ENCODE peak calls at places on chromosome 4, in five cellular contexts. One of them, this sample, is unnamed.

GRCh38 chr4:2361366-2362285 is 56.8 kb downstream of the ZFYVE28 start:
- DNase-seq in cardiac fibroblast: no peak
- DNase-seq in activated CD8-positive, alpha-beta T cell treated with anti-CD3 and anti-CD28 coated beads, Interleukin-2, amount 10 ng/mL, durations not matched to agents 7 days and 5 days: no peak
- DNase-seq in stimulated activated CD4-positive, alpha-beta T cell treated with anti-CD3 and anti-CD28 coated beads, Interleukin-2, amount 100 ng/mL, for 48 hours: no peak
- DNase-seq in activated CD8-positive, alpha-beta memory T cell treated with anti-CD3 and anti-CD28 coated beads for 1 hour: no peak
- DNase-seq in this sample: no peak

GRCh38 chr4:23789765-23790164 is 100.1 kb downstream of the PPARGC1A start:
- DNase-seq in activated CD8-positive, alpha-beta T cell treated with anti-CD3 and anti-CD28 coated beads, Interleukin-2, amount 10 ng/mL, durations not matched to agents 7 days and 5 days: no peak
- DNase-seq in stimulated activated CD4-positive, alpha-beta T cell treated with anti-CD3 and anti-CD28 coated beads, Interleukin-2, amount 100 ng/mL, for 48 hours: no peak
- DNase-seq in activated CD8-positive, alpha-beta memory T cell treated with anti-CD3 and anti-CD28 coated beads for 1 hour: no peak
- DNase-seq in cardiac fibroblast: peak
- DNase-seq in this sample: no peak

GRCh38 chr4:19030048-19030447 is 1008.5 kb upstream of the LCORL start:
- DNase-seq in activated CD8-positive, alpha-beta T cell treated with anti-CD3 and anti-CD28 coated beads, Interleukin-2, amount 10 ng/mL, durations not matched to agents 7 days and 5 days: no peak
- DNase-seq in stimulated activated CD4-positive, alpha-beta T cell treated with anti-CD3 and anti-CD28 coated beads, Interleukin-2, amount 100 ng/mL, for 48 hours: no peak
- DNase-seq in cardiac fibroblast: no peak
- DNase-seq in activated CD8-positive, alpha-beta memory T cell treated with anti-CD3 and anti-CD28 coated beads for 1 hour: no peak
- DNase-seq in this sample: no peak

GRCh38 chr4:34486964-34487363 is 1757.3 kb downstream of the ARAP2 start:
- DNase-seq in activated CD8-positive, alpha-beta memory T cell treated with anti-CD3 and anti-CD28 coated beads for 1 hour: no peak
- DNase-seq in activated CD8-positive, alpha-beta T cell treated with anti-CD3 and anti-CD28 coated beads, Interleukin-2, amount 10 ng/mL, durations not matched to agents 7 days and 5 days: no peak
- DNase-seq in stimulated activated CD4-positive, alpha-beta T cell treated with anti-CD3 and anti-CD28 coated beads, Interleukin-2, amount 100 ng/mL, for 48 hours: no peak
- DNase-seq in cardiac fibroblast: no peak
- DNase-seq in this sample: no peak

GRCh38 chr4:75545526-75545925 is 10.3 kb upstream of the ODAPH start:
- DNase-seq in activated CD8-positive, alpha-beta T cell treated with anti-CD3 and anti-CD28 coated beads, Interleukin-2, amount 10 ng/mL, durations not matched to agents 7 days and 5 days: no peak
- DNase-seq in activated CD8-positive, alpha-beta memory T cell treated with anti-CD3 and anti-CD28 coated beads for 1 hour: no peak
- DNase-seq in stimulated activated CD4-positive, alpha-beta T cell treated with anti-CD3 and anti-CD28 coated beads, Interleukin-2, amount 100 ng/mL, for 48 hours: no peak
- DNase-seq in cardiac fibroblast: no peak
- DNase-seq in this sample: no peak

GRCh38 chr4:13642163-13642562 is 14.6 kb upstream of the BOD1L1 start:
- DNase-seq in activated CD8-positive, alpha-beta memory T cell treated with anti-CD3 and anti-CD28 coated beads for 1 hour: no peak
- DNase-seq in activated CD8-positive, alpha-beta T cell treated with anti-CD3 and anti-CD28 coated beads, Interleukin-2, amount 10 ng/mL, durations not matched to agents 7 days and 5 days: no peak
- DNase-seq in stimulated activated CD4-positive, alpha-beta T cell treated with anti-CD3 and anti-CD28 coated beads, Interleukin-2, amount 100 ng/mL, for 48 hours: no peak
- DNase-seq in cardiac fibroblast: peak
- DNase-seq in this sample: no peak

GRCh38 chr4:8856835-8857590 is 14.6 kb downstream of the HMX1 start:
- DNase-seq in activated CD8-positive, alpha-beta T cell treated with anti-CD3 and anti-CD28 coated beads, Interleukin-2, amount 10 ng/mL, durations not matched to agents 7 days and 5 days: no peak
- DNase-seq in cardiac fibroblast: no peak
- DNase-seq in stimulated activated CD4-positive, alpha-beta T cell treated with anti-CD3 and anti-CD28 coated beads, Interleukin-2, amount 100 ng/mL, for 48 hours: no peak
- DNase-seq in activated CD8-positive, alpha-beta memory T cell treated with anti-CD3 and anti-CD28 coated beads for 1 hour: no peak
- DNase-seq in this sample: no peak

GRCh38 chr4:140811429-140811828 is 55.2 kb upstream of the TBC1D9 start:
- DNase-seq in cardiac fibroblast: no peak
- DNase-seq in activated CD8-positive, alpha-beta memory T cell treated with anti-CD3 and anti-CD28 coated beads for 1 hour: no peak
- DNase-seq in stimulated activated CD4-positive, alpha-beta T cell treated with anti-CD3 and anti-CD28 coated beads, Interleukin-2, amount 100 ng/mL, for 48 hours: no peak
- DNase-seq in activated CD8-positive, alpha-beta T cell treated with anti-CD3 and anti-CD28 coated beads, Interleukin-2, amount 10 ng/mL, durations not matched to agents 7 days and 5 days: no peak
- DNase-seq in this sample: no peak

GRCh38 chr4:2402053-2402452 is 16.4 kb downstream of the ZFYVE28 start:
- DNase-seq in activated CD8-positive, alpha-beta T cell treated with anti-CD3 and anti-CD28 coated beads, Interleukin-2, amount 10 ng/mL, durations not matched to agents 7 days and 5 days: peak
- DNase-seq in activated CD8-positive, alpha-beta memory T cell treated with anti-CD3 and anti-CD28 coated beads for 1 hour: no peak
- DNase-seq in stimulated activated CD4-positive, alpha-beta T cell treated with anti-CD3 and anti-CD28 coated beads, Interleukin-2, amount 100 ng/mL, for 48 hours: no peak
- DNase-seq in cardiac fibroblast: peak
- DNase-seq in this sample: no peak

GRCh38 chr4:101774807-101775206 is 15.7 kb upstream of the BANK1 start:
- DNase-seq in stimulated activated CD4-positive, alpha-beta T cell treated with anti-CD3 and anti-CD28 coated beads, Interleukin-2, amount 100 ng/mL, for 48 hours: no peak
- DNase-seq in activated CD8-positive, alpha-beta T cell treated with anti-CD3 and anti-CD28 coated beads, Interleukin-2, amount 10 ng/mL, durations not matched to agents 7 days and 5 days: no peak
- DNase-seq in activated CD8-positive, alpha-beta memory T cell treated with anti-CD3 and anti-CD28 coated beads for 1 hour: no peak
- DNase-seq in cardiac fibroblast: peak
- DNase-seq in this sample: no peak

This sample was measured in memory B cell.